ENCODE peak calls at places on chromosome 1, in nine cellular contexts. W, F, P, C, E, R, H, G and M are unnamed samples.

GRCh38 chr1:4965346-4965726 is 310.9 kb downstream of the AJAP1 start:
- DNase-seq in G (no peak), F (no peak), H (no peak), E (no peak), P (no peak), R (no peak), C (no peak), W (no peak), M (no peak)

GRCh38 chr1:2801535-2802291 is at the start of gene TTC34:
- DNase-seq in E (no peak), C (no peak), F (no peak), R (no peak), H (no peak), P (no peak), G (peak), W (no peak), M (no peak)

GRCh38 chr1:226066415-226067077 is 4.0 kb downstream of the H3-3A start:
- DNase-seq in G (peak), R (peak), C (peak), P (no peak), F (no peak), E (no peak), W (no peak), H (no peak), M (no peak)

GRCh38 chr1:193103759-193104495 is 1.3 kb downstream of the GLRX2 start:
- DNase-seq in H (no peak), R (no peak), W (no peak), E (no peak), P (no peak), F (no peak), G (peak), C (peak), M (no peak)

GRCh38 chr1:22275626-22276395 is 132.9 kb upstream of the WNT4 start:
- DNase-seq in F (peak), E (no peak), H (peak), W (peak), C (peak), R (peak), P (no peak), G (peak), M (peak)

GRCh38 chr1:157978547-157979403 is 14.7 kb upstream of the KIRREL1 start:
- DNase-seq in R (no peak), W (no peak), F (no peak), H (no peak), P (no peak), C (no peak), G (no peak), E (no peak), M (no peak)

GRCh38 chr1:155967410-155968400 is 10.6 kb downstream of the ARHGEF2 start:
- DNase-seq in G (no peak), E (no peak), R (no peak), F (peak), P (no peak), C (no peak), W (no peak), H (no peak), M (no peak)

GRCh38 chr1:40866408-40866788 is 4.2 kb upstream of the CITED4 start:
- DNase-seq in W (no peak), F (no peak), E (no peak), R (no peak), G (peak), C (no peak), P (no peak), H (no peak), M (peak)

GRCh38 chr1:42046772-42047552 is 106.2 kb upstream of the GUCA2B start:
- DNase-seq in C (peak), W (peak), P (no peak), G (no peak), R (no peak), F (no peak), H (peak), E (no peak), M (no peak)

GRCh38 chr1:77834771-77835334 is 53.6 kb upstream of the NEXN start:
- DNase-seq in P (no peak), W (no peak), H (peak), E (no peak), R (no peak), G (peak), F (no peak), C (peak), M (no peak)

GRCh38 chr1:92989253-92989652 is 28.0 kb upstream of the DIPK1A start:
- DNase-seq in C (no peak), G (no peak), P (no peak), E (no peak), R (no peak), F (no peak), H (no peak), W (no peak), M (no peak)

GRCh38 chr1:1236945-1237873 is 5.2 kb downstream of the B3GALT6 start:
- DNase-seq in H (no peak), P (no peak), G (no peak), R (no peak), C (no peak), W (no peak), E (no peak), F (no peak), M (no peak)

GRCh38 chr1:53580009-53580400 is 120.8 kb downstream of the DMRTB1 start:
- DNase-seq in F (no peak), C (no peak), W (no peak), R (no peak), G (no peak), E (no peak), H (no peak), P (no peak), M (no peak)